ENCODE peak calls at places on chromosomes 7 and 10, in eight cellular contexts. One of them, this sample, is unnamed.

GRCh38 chr10:132774905-132775863 is 10.8 kb downstream of the NKX6-2 start:
- ATAC-seq in psoas muscle: no peak
- ATAC-seq in lung: no peak
- ATAC-seq in CD8-positive, alpha-beta T cell: no peak
- ATAC-seq in heart right ventricle: no peak
- ATAC-seq in HepG2: no peak
- ATAC-seq in PC-3: peak; percentile 13
- ATAC-seq in Panc1: peak; percentile 43
- ATAC-seq in this sample: no peak

GRCh38 chr7:74656421-74656910 is 1.1 kb upstream of the GTF2I start:
- ATAC-seq in psoas muscle: peak; percentile 41
- ATAC-seq in lung: no peak
- ATAC-seq in CD8-positive, alpha-beta T cell: no peak
- ATAC-seq in heart right ventricle: peak; percentile 51
- ATAC-seq in HepG2: no peak
- ATAC-seq in PC-3: peak; percentile 9
- ATAC-seq in Panc1: no peak
- ATAC-seq in this sample: no peak

GRCh38 chr7:55440040-55440690 is 75.0 kb downstream of the LANCL2 start:
- ATAC-seq in psoas muscle: peak; percentile 69
- ATAC-seq in lung: no peak
- ATAC-seq in CD8-positive, alpha-beta T cell: no peak
- ATAC-seq in heart right ventricle: no peak
- ATAC-seq in HepG2: peak; percentile 13
- ATAC-seq in PC-3: no peak
- ATAC-seq in Panc1: peak; percentile 13
- ATAC-seq in this sample: no peak

GRCh38 chr10:99266383-99266782 is 30.7 kb upstream of the HPSE2 start:
- ATAC-seq in psoas muscle: no peak
- ATAC-seq in lung: no peak
- ATAC-seq in CD8-positive, alpha-beta T cell: no peak
- ATAC-seq in heart right ventricle: no peak
- ATAC-seq in HepG2: no peak
- ATAC-seq in PC-3: no peak
- ATAC-seq in Panc1: no peak
- ATAC-seq in this sample: no peak

GRCh38 chr7:50281680-50282445 is 22.7 kb upstream of the IKZF1 start:
- ATAC-seq in psoas muscle: no peak
- ATAC-seq in lung: no peak
- ATAC-seq in CD8-positive, alpha-beta T cell: peak; percentile 81
- ATAC-seq in heart right ventricle: peak; percentile 30
- ATAC-seq in HepG2: no peak
- ATAC-seq in PC-3: no peak
- ATAC-seq in Panc1: no peak
- ATAC-seq in this sample: no peak

GRCh38 chr10:98489561-98490481 is 43.1 kb upstream of the HPS1 start:
- ATAC-seq in psoas muscle: no peak
- ATAC-seq in lung: no peak
- ATAC-seq in CD8-positive, alpha-beta T cell: no peak
- ATAC-seq in heart right ventricle: no peak
- ATAC-seq in HepG2: peak; percentile 45
- ATAC-seq in PC-3: peak; percentile 54
- ATAC-seq in Panc1: no peak
- ATAC-seq in this sample: no peak

GRCh38 chr10:117653170-117653515 is 110.6 kb downstream of the EMX2 start:
- ATAC-seq in psoas muscle: no peak
- ATAC-seq in lung: peak; percentile 40
- ATAC-seq in CD8-positive, alpha-beta T cell: no peak
- ATAC-seq in heart right ventricle: no peak
- ATAC-seq in HepG2: no peak
- ATAC-seq in PC-3: peak; percentile 100
- ATAC-seq in Panc1: peak; percentile 80
- ATAC-seq in this sample: no peak

GRCh38 chr10:24207781-24208611 is 942 bp upstream of the KIAA1217 start:
- ATAC-seq in psoas muscle: peak; percentile 56
- ATAC-seq in lung: no peak
- ATAC-seq in CD8-positive, alpha-beta T cell: no peak
- ATAC-seq in heart right ventricle: peak; percentile 80
- ATAC-seq in HepG2: peak; percentile 72
- ATAC-seq in PC-3: peak; percentile 34
- ATAC-seq in Panc1: no peak
- ATAC-seq in this sample: peak; percentile 57

GRCh38 chr10:19929466-19930140 is 113.4 kb downstream of the PLXDC2 start:
- ATAC-seq in psoas muscle: peak; percentile 63
- ATAC-seq in lung: no peak
- ATAC-seq in CD8-positive, alpha-beta T cell: no peak
- ATAC-seq in heart right ventricle: no peak
- ATAC-seq in HepG2: peak; percentile 69
- ATAC-seq in PC-3: no peak
- ATAC-seq in Panc1: no peak
- ATAC-seq in this sample: peak; percentile 73

GRCh38 chr10:93916257-93917063 is 22.7 kb downstream of the SLC35G1 start:
- ATAC-seq in psoas muscle: peak; percentile 95
- ATAC-seq in lung: no peak
- ATAC-seq in CD8-positive, alpha-beta T cell: no peak
- ATAC-seq in heart right ventricle: peak; percentile 69
- ATAC-seq in HepG2: peak; percentile 77
- ATAC-seq in PC-3: peak; percentile 77
- ATAC-seq in Panc1: peak; percentile 85
- ATAC-seq in this sample: no peak

GRCh38 chr10:124372906-124373305 is 45.8 kb downstream of the OAT start:
- ATAC-seq in psoas muscle: no peak
- ATAC-seq in lung: no peak
- ATAC-seq in CD8-positive, alpha-beta T cell: no peak
- ATAC-seq in heart right ventricle: no peak
- ATAC-seq in HepG2: no peak
- ATAC-seq in PC-3: no peak
- ATAC-seq in Panc1: no peak
- ATAC-seq in this sample: no peak

GRCh38 chr10:16020836-16021235 is 160.5 kb upstream of the MINDY3 start:
- ATAC-seq in psoas muscle: no peak
- ATAC-seq in lung: no peak
- ATAC-seq in CD8-positive, alpha-beta T cell: no peak
- ATAC-seq in heart right ventricle: no peak
- ATAC-seq in HepG2: no peak
- ATAC-seq in PC-3: no peak
- ATAC-seq in Panc1: no peak
- ATAC-seq in this sample: no peak

GRCh38 chr7:69871213-69871885 is 273.1 kb downstream of the AUTS2 start:
- ATAC-seq in psoas muscle: no peak
- ATAC-seq in lung: no peak
- ATAC-seq in CD8-positive, alpha-beta T cell: no peak
- ATAC-seq in heart right ventricle: no peak
- ATAC-seq in HepG2: no peak
- ATAC-seq in PC-3: peak; percentile 24
- ATAC-seq in Panc1: no peak
- ATAC-seq in this sample: no peak

GRCh38 chr10:132297521-132297920 is 10.2 kb downstream of the STK32C start:
- ATAC-seq in psoas muscle: no peak
- ATAC-seq in lung: no peak
- ATAC-seq in CD8-positive, alpha-beta T cell: peak; percentile 56
- ATAC-seq in heart right ventricle: no peak
- ATAC-seq in HepG2: no peak
- ATAC-seq in PC-3: no peak
- ATAC-seq in Panc1: no peak
- ATAC-seq in this sample: no peak

GRCh38 chr7:101058355-101058754 is 26.9 kb upstream of the TRIM56 start:
- ATAC-seq in psoas muscle: peak; percentile 83
- ATAC-seq in lung: peak; percentile 53
- ATAC-seq in CD8-positive, alpha-beta T cell: no peak
- ATAC-seq in heart right ventricle: peak; percentile 80
- ATAC-seq in HepG2: peak; percentile 59
- ATAC-seq in PC-3: no peak
- ATAC-seq in Panc1: no peak
- ATAC-seq in this sample: no peak
- H3K27me3 ChIP-seq in psoas muscle: no peaks in the 10 kb centered on the region
- H3K27me3 ChIP-seq in lung: no peaks in the 10 kb centered on the region
- H3K27me3 ChIP-seq in CD8-positive, alpha-beta T cell: no peaks in the 10 kb centered on the region
- H3K27me3 ChIP-seq in heart right ventricle: peaks cover 63% of the 10 kb centered on the region
- H3K27me3 ChIP-seq in HepG2: peaks cover 11% of the 10 kb centered on the region
- H3K27me3 ChIP-seq in PC-3: peaks cover 42% of the 10 kb centered on the region
- H3K27me3 ChIP-seq in Panc1: peaks cover 17% of the 10 kb centered on the region
- H3K27me3 ChIP-seq in this sample: peaks cover 87% of the 10 kb centered on the region

DNA sequence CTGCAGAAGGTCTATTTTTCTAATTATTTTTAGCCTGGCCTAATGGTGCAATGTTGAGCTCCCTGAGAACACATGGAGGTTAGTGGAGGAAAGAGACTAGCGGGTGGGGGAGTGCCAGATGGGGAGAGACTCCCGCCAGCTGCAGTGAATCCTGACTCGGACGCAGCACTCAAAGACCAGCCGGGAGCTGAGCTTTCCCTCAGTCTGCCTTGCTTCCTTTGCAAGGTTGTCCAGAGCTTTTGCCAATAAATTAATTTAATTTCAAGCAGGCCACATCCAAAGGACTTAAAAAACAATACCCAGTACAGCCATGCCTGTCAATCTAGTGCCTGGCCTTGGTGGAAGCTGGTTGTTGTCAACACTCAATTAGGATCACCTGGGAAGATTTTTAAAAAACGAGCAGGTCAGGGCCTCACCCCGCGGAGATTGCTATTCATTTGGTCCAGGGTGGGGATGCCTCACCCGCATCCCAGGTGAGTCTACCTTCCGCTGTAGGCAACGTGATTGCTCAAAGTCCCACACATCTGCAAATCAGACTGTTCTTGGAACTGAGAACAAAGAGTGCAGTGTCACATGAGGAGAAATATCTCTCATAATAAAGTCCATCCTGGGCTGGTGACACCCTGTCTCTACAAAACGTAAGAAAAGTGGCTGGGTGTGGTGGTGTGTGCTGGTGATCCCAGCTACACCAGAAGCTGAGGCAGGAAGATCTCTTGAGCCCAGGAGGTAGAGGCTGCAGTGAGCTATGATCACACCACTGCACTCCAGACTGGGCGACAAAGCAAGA is 4.0 kb downstream of the CLRN3 start:
- ATAC-seq in psoas muscle: no peak
- ATAC-seq in lung: no peak
- ATAC-seq in CD8-positive, alpha-beta T cell: no peak
- ATAC-seq in heart right ventricle: no peak
- ATAC-seq in HepG2: no peak
- ATAC-seq in PC-3: no peak
- ATAC-seq in Panc1: no peak
- ATAC-seq in this sample: no peak
- H3K27ac ChIP-seq in psoas muscle: peak overlapping the region; percentile 9
- H3K27ac ChIP-seq in lung: no peak overlapping the region
- H3K27ac ChIP-seq in CD8-positive, alpha-beta T cell: no peak overlapping the region
- H3K27ac ChIP-seq in heart right ventricle: no peak overlapping the region
- H3K27ac ChIP-seq in HepG2: no peak overlapping the region
- H3K27ac ChIP-seq in PC-3: no peak overlapping the region
- H3K27ac ChIP-seq in Panc1: no peak overlapping the region
- H3K27ac ChIP-seq in this sample: no peak overlapping the region

GRCh38 chr10:103852856-103853255 is 2.5 kb downstream of the SH3PXD2A start:
- ATAC-seq in psoas muscle: peak; percentile 9
- ATAC-seq in lung: no peak
- ATAC-seq in CD8-positive, alpha-beta T cell: no peak
- ATAC-seq in heart right ventricle: peak; percentile 14
- ATAC-seq in HepG2: no peak
- ATAC-seq in PC-3: no peak
- ATAC-seq in Panc1: no peak
- ATAC-seq in this sample: peak; percentile 46
- H3K27me3 ChIP-seq in psoas muscle: no peaks in the 10 kb centered on the region
- H3K27me3 ChIP-seq in lung: no peaks in the 10 kb centered on the region
- H3K27me3 ChIP-seq in CD8-positive, alpha-beta T cell: no peaks in the 10 kb centered on the region
- H3K27me3 ChIP-seq in heart right ventricle: no peaks in the 10 kb centered on the region
- H3K27me3 ChIP-seq in HepG2: no peaks in the 10 kb centered on the region
- H3K27me3 ChIP-seq in PC-3: no peaks in the 10 kb centered on the region
- H3K27me3 ChIP-seq in Panc1: no peaks in the 10 kb centered on the region
- H3K27me3 ChIP-seq in this sample: no peaks in the 10 kb centered on the region

GRCh38 chr7:22219739-22220493 is 137.0 kb downstream of the RAPGEF5 start:
- ATAC-seq in psoas muscle: no peak
- ATAC-seq in lung: no peak
- ATAC-seq in CD8-positive, alpha-beta T cell: no peak
- ATAC-seq in heart right ventricle: peak; percentile 86
- ATAC-seq in HepG2: no peak
- ATAC-seq in PC-3: no peak
- ATAC-seq in Panc1: no peak
- ATAC-seq in this sample: no peak
- H3K27ac ChIP-seq in psoas muscle: peak overlapping the region; percentile 67
- H3K27ac ChIP-seq in lung: peak overlapping the region; percentile 26
- H3K27ac ChIP-seq in CD8-positive, alpha-beta T cell: no peak overlapping the region
- H3K27ac ChIP-seq in heart right ventricle: peak overlapping the region; percentile 84
- H3K27ac ChIP-seq in HepG2: no peak overlapping the region
- H3K27ac ChIP-seq in PC-3: no peak overlapping the region
- H3K27ac ChIP-seq in Panc1: no peak overlapping the region
- H3K27ac ChIP-seq in this sample: peak overlapping the region; percentile 63

GRCh38 chr7:80432166-80432565 is 79.7 kb downstream of the GNAT3 start:
- ATAC-seq in psoas muscle: no peak
- ATAC-seq in lung: no peak
- ATAC-seq in CD8-positive, alpha-beta T cell: no peak
- ATAC-seq in heart right ventricle: no peak
- ATAC-seq in HepG2: no peak
- ATAC-seq in PC-3: peak; percentile 29
- ATAC-seq in Panc1: no peak
- ATAC-seq in this sample: no peak
- H3K27me3 ChIP-seq in psoas muscle: no peaks in the 10 kb centered on the region
- H3K27me3 ChIP-seq in lung: no peaks in the 10 kb centered on the region
- H3K27me3 ChIP-seq in CD8-positive, alpha-beta T cell: no peaks in the 10 kb centered on the region
- H3K27me3 ChIP-seq in heart right ventricle: no peaks in the 10 kb centered on the region
- H3K27me3 ChIP-seq in HepG2: no peaks in the 10 kb centered on the region
- H3K27me3 ChIP-seq in PC-3: no peaks in the 10 kb centered on the region
- H3K27me3 ChIP-seq in Panc1: no peaks in the 10 kb centered on the region
- H3K27me3 ChIP-seq in this sample: no peaks in the 10 kb centered on the region

GRCh38 chr10:122931088-122931958 is 20.9 kb downstream of the FAM24A start:
- ATAC-seq in psoas muscle: no peak
- ATAC-seq in lung: no peak
- ATAC-seq in CD8-positive, alpha-beta T cell: no peak
- ATAC-seq in heart right ventricle: no peak
- ATAC-seq in HepG2: no peak
- ATAC-seq in PC-3: no peak
- ATAC-seq in Panc1: no peak
- ATAC-seq in this sample: no peak
- H3K27ac ChIP-seq in psoas muscle: no peak overlapping the region
- H3K27ac ChIP-seq in lung: no peak overlapping the region
- H3K27ac ChIP-seq in CD8-positive, alpha-beta T cell: no peak overlapping the region
- H3K27ac ChIP-seq in heart right ventricle: no peak overlapping the region
- H3K27ac ChIP-seq in HepG2: no peak overlapping the region
- H3K27ac ChIP-seq in PC-3: no peak overlapping the region
- H3K27ac ChIP-seq in Panc1: no peak overlapping the region
- H3K27ac ChIP-seq in this sample: no peak overlapping the region

GRCh38 chr7:1095621-1096155 is 7.8 kb downstream of the GPER1 start:
- ATAC-seq in psoas muscle: peak; percentile 50
- ATAC-seq in lung: no peak
- ATAC-seq in CD8-positive, alpha-beta T cell: no peak
- ATAC-seq in heart right ventricle: peak; percentile 21
- ATAC-seq in HepG2: no peak
- ATAC-seq in PC-3: no peak
- ATAC-seq in Panc1: no peak
- ATAC-seq in this sample: peak; percentile 67
- H3K27me3 ChIP-seq in psoas muscle: no peaks in the 10 kb centered on the region
- H3K27me3 ChIP-seq in lung: no peaks in the 10 kb centered on the region
- H3K27me3 ChIP-seq in CD8-positive, alpha-beta T cell: no peaks in the 10 kb centered on the region
- H3K27me3 ChIP-seq in heart right ventricle: no peaks in the 10 kb centered on the region
- H3K27me3 ChIP-seq in HepG2: no peaks in the 10 kb centered on the region
- H3K27me3 ChIP-seq in PC-3: no peaks in the 10 kb centered on the region
- H3K27me3 ChIP-seq in Panc1: no peaks in the 10 kb centered on the region
- H3K27me3 ChIP-seq in this sample: no peaks in the 10 kb centered on the region

GRCh38 chr7:115825736-115826135 is 204.8 kb downstream of the TFEC start:
- ATAC-seq in psoas muscle: no peak
- ATAC-seq in lung: no peak
- ATAC-seq in CD8-positive, alpha-beta T cell: no peak
- ATAC-seq in heart right ventricle: no peak
- ATAC-seq in HepG2: no peak
- ATAC-seq in PC-3: no peak
- ATAC-seq in Panc1: no peak
- ATAC-seq in this sample: no peak
- H3K27ac ChIP-seq in psoas muscle: no peak overlapping the region
- H3K27ac ChIP-seq in lung: no peak overlapping the region
- H3K27ac ChIP-seq in CD8-positive, alpha-beta T cell: no peak overlapping the region
- H3K27ac ChIP-seq in heart right ventricle: no peak overlapping the region
- H3K27ac ChIP-seq in HepG2: no peak overlapping the region
- H3K27ac ChIP-seq in PC-3: no peak overlapping the region
- H3K27ac ChIP-seq in Panc1: no peak overlapping the region
- H3K27ac ChIP-seq in this sample: no peak overlapping the region